ENCODE peak calls at places on chromosomes 16 and 17, in four cellular contexts. Q is K562, P is WTC11, I is HepG2. F is an unnamed sample.

GRCh38 chr16:50267151-50267631 is 840 bp downstream of the ADCY7 start:
- DNase-seq in P (no peak), I (no peak), Q (no peak), F (no peak)

GRCh38 chr17:4497101-4497824 is 1.4 kb upstream of the SPNS2 start:
- DNase-seq in P (no peak), I (no peak), Q (no peak), F (peak; percentile 21)

GRCh38 chr17:54924405-54924804 is 23.8 kb downstream of the TOM1L1 start:
- DNase-seq in Q (no peak), I (no peak), P (no peak), F (no peak)

GRCh38 chr17:14150604-14151003 is 81.3 kb downstream of the COX10 start:
- DNase-seq in I (no peak), Q (no peak), P (no peak), F (no peak)

GRCh38 chr17:51035436-51035835 is 85.2 kb downstream of the SPAG9 start:
- DNase-seq in I (no peak), P (no peak), Q (no peak), F (no peak)

GRCh38 chr17:29640413-29640812 is 17.7 kb upstream of the CORO6 start:
- DNase-seq in I (no peak), Q (no peak), P (no peak), F (no peak)

GRCh38 chr16:66537236-66537635 is 12.7 kb downstream of the TK2 start:
- DNase-seq in P (no peak), I (no peak), Q (no peak), F (no peak)

GRCh38 chr17:31798205-31798724 is 60.8 kb downstream of the COPRS start:
- DNase-seq in P (no peak), Q (no peak), I (peak; percentile 77), F (no peak)

GRCh38 chr17:56933868-56934267 is 20.0 kb upstream of the TRIM25 start:
- DNase-seq in I (no peak), P (no peak), Q (no peak), F (no peak)

GRCh38 chr16:13231365-13231764 is 330.0 kb downstream of the SHISA9 start:
- DNase-seq in I (no peak), P (no peak), Q (no peak), F (no peak)

DNA sequence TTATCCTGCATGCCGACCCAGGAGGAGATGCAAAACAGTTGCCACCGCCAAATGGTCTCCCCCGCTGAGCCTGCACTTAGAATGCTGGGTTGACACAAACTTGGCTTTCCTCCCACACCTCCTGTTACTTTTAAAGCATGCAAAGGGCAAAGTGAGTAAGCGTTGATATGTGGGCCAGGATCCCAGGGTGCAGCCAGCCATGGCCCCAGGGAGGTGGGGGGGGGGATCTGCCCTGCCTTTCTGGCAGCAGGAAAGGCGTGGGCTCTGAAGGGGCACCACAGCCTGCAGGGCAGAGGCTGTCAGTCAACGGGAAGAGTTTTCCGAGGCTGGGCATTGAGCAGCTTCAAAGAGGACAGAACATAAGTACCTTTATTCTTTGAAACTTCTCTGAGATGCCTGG is 142.3 kb downstream of the ABCC12 start:
- DNase-seq in Q (no peak), I (no peak), P (no peak), F (no peak)
- TF ChIP-seq TCF7 in Q (no peak), I (no peak), P (no peak), F (no peak)

DNA sequence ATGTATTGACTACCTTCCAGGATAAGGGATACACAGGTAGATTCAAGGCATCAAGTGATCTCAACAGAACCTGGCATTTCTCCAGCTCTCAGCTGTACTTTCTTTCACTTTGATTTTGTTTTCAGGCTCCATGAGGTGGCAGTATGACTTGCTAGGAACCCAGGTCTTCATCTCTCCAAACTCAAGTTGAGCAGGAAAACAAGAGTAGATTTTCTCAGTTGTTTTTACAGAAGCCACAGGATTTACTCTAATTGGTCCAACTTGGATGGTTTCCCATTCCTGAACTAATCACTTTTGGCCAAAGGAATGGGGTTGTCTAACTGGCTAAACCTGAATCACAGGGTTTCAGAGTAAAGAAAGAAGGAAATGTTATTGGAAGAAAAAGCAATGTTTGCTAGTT is 146.6 kb downstream of the TRIM37 start:
- DNase-seq in Q (peak; percentile 36), I (peak; percentile 59), P (no peak), F (no peak)
- TF ChIP-seq TCF7 in Q (no peak), I (no peak), P (no peak), F (no peak)

DNA sequence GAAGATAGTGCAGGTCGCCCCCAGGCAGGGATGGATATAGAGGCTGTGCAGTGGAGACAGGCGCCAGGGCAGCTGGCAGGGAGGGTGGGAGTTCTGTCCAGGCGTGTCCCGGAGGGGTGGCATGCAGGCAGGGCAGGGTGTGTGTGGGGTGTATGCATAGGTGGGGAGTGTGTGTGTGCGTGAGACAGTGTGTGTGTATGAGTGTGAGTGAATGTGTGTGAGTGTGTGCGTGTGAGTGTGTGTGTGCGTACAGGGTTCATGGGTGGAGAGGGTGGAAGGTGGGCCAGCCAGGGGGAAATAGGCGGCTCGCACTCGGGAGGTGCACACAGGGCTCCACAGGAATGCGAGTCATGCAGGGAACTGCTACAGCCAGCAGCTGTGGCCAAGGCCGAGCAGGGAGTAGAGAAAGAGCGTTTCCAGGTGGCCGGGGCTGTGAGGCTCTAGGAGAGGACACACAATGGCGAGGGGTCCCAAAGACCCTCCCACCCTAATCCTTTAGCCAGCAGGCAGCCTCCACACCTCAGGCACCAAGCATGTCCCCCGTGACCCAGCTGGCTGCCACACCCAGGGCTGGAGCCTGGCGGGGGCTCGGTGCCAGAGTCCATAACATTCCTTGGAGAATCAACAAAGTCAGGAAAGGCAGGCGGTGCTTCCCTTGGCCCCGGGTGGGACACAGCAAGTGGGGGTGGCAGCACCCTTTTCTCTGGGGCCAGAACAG is 4.6 kb downstream of the PLCD3 start:
- DNase-seq in P (no peak), I (peak; percentile 85), Q (no peak), F (no peak)
- TF ChIP-seq TCF7 in P (no peak), I (no peak), Q (no peak), F (no peak)

GRCh38 chr16:10520869-10521578 is 59.4 kb downstream of the EMP2 start:
- DNase-seq in P (no peak), I (no peak), Q (no peak), F (no peak)

GRCh38 chr16:10523025-10523424 is 57.4 kb downstream of the EMP2 start:
- DNase-seq in Q (no peak), I (no peak), P (no peak), F (no peak)

GRCh38 chr16:10519929-10520868 is 60.2 kb downstream of the EMP2 start:
- DNase-seq in I (peak; percentile 98), Q (no peak), P (no peak), F (no peak)

GRCh38 chr16:10519297-10519696 is 61.1 kb downstream of the EMP2 start:
- DNase-seq in Q (no peak), P (no peak), I (no peak), F (no peak)

GRCh38 chr16:10521681-10522274 is 58.6 kb downstream of the EMP2 start:
- DNase-seq in P (peak; percentile 52), I (peak; percentile 79), Q (peak; percentile 80), F (no peak)
- TF ChIP-seq TCF7 in P (no peak), I (no peak), Q (no peak), F (no peak)

DNA sequence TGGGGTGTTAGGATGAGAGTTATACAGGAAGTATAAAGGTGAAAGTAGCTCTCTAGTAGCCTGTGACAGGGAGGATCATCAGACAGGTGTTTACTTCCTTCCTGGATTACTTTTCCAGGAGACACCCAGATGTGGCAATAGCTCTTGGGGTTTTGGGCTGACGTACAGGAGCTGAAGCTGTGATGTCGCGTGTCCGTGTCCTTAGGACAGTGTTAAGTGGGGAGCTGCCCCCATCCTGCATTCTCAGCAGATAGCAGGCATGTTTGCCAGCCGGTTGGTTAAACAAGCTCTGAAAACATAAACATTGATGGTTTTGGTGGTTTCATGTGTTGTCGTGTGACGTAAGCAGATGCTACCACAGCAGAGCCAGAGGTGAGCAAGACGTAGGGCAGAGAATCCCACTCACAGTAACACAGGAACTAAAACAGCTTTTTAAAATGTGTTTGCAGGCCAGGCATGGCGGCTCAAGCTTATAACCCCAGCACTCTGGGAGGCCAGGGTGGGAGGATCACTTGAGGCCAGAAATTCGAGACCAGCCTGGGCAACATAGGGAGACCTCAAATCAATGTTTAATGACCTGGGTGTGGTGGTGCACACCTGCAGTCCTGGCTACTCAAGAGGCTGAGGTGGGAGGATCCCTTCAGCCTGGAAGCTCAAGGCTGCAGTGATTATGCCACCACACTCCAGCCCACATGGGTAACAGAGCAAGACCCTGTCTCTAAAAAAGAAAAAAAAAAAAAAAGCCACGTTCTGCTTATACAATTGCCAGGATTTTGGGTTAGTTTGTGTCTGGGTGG is 18.3 kb upstream of the IL17C start:
- DNase-seq in P (no peak), I (no peak), Q (no peak), F (no peak)
- TF ChIP-seq TCF7 in P (no peak), I (no peak), Q (no peak), F (no peak)

DNA sequence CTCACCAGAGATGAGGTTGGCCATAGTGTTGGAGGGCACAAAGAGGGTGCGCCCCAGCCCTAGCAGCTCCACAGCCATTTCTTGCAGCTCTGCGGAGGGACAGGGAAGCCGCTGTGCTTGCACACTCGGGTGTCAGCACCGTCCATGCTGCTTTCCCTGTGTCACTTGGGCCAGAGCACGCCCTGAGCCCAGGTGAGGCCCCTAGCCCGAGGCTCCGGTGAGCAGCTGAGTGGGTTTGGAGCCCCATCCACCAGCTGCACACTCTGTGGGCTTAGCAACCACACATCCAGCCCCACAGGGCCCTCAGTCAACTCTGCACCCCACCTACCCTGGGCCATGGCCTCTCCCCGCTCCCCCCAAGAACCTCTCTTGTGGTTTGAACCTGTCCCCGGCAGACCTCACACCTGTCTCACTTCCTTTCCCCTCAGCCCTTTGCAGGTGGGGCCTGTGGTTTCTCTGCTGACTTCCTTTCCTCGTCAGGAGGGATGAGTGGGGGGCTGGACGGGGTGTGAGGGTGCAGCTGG is 20.7 kb downstream of the TMEM235 start:
- DNase-seq in Q (no peak), P (no peak), I (no peak), F (no peak)
- TF ChIP-seq TCF7 in Q (no peak), P (no peak), I (no peak), F (no peak)

GRCh38 chr17:41393826-41394225 is 3.6 kb downstream of the KRT31 start:
- DNase-seq in I (no peak), Q (no peak), P (no peak), F (no peak)

GRCh38 chr17:41391535-41391934 is 5.9 kb downstream of the KRT31 start:
- DNase-seq in Q (no peak), P (no peak), I (no peak), F (no peak)

GRCh38 chr17:41392278-41392677 is 5.1 kb downstream of the KRT31 start:
- DNase-seq in I (no peak), P (no peak), Q (no peak), F (no peak)

GRCh38 chr17:41394254-41395016 is 3.0 kb downstream of the KRT31 start:
- DNase-seq in I (no peak), Q (no peak), P (no peak), F (no peak)

GRCh38 chr17:41393294-41393693 is 4.1 kb downstream of the KRT31 start:
- DNase-seq in I (no peak), P (no peak), Q (no peak), F (no peak)
- TF ChIP-seq TCF7 in I (no peak), P (no peak), Q (no peak), F (no peak)

DNA sequence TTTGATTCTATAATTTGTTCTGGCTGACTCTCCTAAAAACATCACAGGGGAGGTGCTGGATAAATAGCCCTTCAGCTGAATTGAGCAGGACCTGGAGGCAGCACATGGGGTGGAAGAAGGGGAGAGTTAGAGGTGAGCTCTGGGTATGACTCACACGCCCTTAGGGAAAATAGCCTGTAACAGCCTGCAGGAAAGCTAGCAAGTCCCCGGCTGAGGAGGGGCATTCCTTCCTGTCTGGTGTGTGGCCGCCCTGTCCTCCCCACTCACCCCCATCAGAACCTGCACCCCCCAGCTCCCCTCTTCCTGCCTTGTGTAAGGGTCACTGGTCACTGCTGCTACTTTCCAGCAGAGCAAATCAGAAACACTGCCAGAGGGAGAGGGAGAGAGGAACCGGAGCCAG is 187.4 kb downstream of the C16orf95 start:
- DNase-seq in P (no peak), Q (no peak), I (no peak), F (no peak)
- TF ChIP-seq TCF7 in P (no peak), Q (no peak), I (no peak), F (no peak)